ENCODE peak calls at places on chromosomes 1 and 21, in nine cellular contexts. One of them, this sample, is unnamed.

GRCh38 chr1:92965003-92965402 is 3.7 kb upstream of the DIPK1A start:
- DNase-seq in NK-92 treated with Interleukin-12 subunit alpha and Interleukin-12 subunit beta, amount 100 ng/mL, for 24 hours: no peak
- DNase-seq in HEK293T: no peak
- DNase-seq in HTR-8/SVneo: no peak
- DNase-seq in iris pigment epithelial cell: no peak
- DNase-seq in lower lobe of right lung: no peak
- DNase-seq in EL: no peak
- DNase-seq in GM04504: no peak
- DNase-seq in stimulated activated CD4-positive, alpha-beta T cell treated with anti-CD3 and anti-CD28 coated beads, Interleukin-1b, Interleukin-23, amount 100 ng/mL, for 4 hours: no peak
- DNase-seq in this sample: no peak

GRCh38 chr1:36400825-36401601 is 3.3 kb upstream of the LSM10 start:
- DNase-seq in stimulated activated CD4-positive, alpha-beta T cell treated with anti-CD3 and anti-CD28 coated beads, Interleukin-1b, Interleukin-23, amount 100 ng/mL, for 4 hours: no peak
- DNase-seq in HEK293T: no peak
- DNase-seq in lower lobe of right lung: peak; percentile 92
- DNase-seq in HTR-8/SVneo: no peak
- DNase-seq in GM04504: peak; percentile 90
- DNase-seq in EL: no peak
- DNase-seq in iris pigment epithelial cell: no peak
- DNase-seq in NK-92 treated with Interleukin-12 subunit alpha and Interleukin-12 subunit beta, amount 100 ng/mL, for 24 hours: peak; percentile 93
- DNase-seq in this sample: peak; percentile 91

GRCh38 chr21:35338281-35338680 is 289.2 kb upstream of the RUNX1 start:
- DNase-seq in GM04504: no peak
- DNase-seq in iris pigment epithelial cell: no peak
- DNase-seq in HEK293T: no peak
- DNase-seq in HTR-8/SVneo: no peak
- DNase-seq in stimulated activated CD4-positive, alpha-beta T cell treated with anti-CD3 and anti-CD28 coated beads, Interleukin-1b, Interleukin-23, amount 100 ng/mL, for 4 hours: no peak
- DNase-seq in lower lobe of right lung: no peak
- DNase-seq in EL: no peak
- DNase-seq in NK-92 treated with Interleukin-12 subunit alpha and Interleukin-12 subunit beta, amount 100 ng/mL, for 24 hours: no peak
- DNase-seq in this sample: no peak

GRCh38 chr1:165444897-165445370 is at the start of gene RXRG:
- DNase-seq in HTR-8/SVneo: no peak
- DNase-seq in stimulated activated CD4-positive, alpha-beta T cell treated with anti-CD3 and anti-CD28 coated beads, Interleukin-1b, Interleukin-23, amount 100 ng/mL, for 4 hours: no peak
- DNase-seq in lower lobe of right lung: peak; percentile 67
- DNase-seq in GM04504: no peak
- DNase-seq in iris pigment epithelial cell: peak; percentile 6
- DNase-seq in EL: no peak
- DNase-seq in NK-92 treated with Interleukin-12 subunit alpha and Interleukin-12 subunit beta, amount 100 ng/mL, for 24 hours: no peak
- DNase-seq in HEK293T: peak; percentile 60
- DNase-seq in this sample: no peak

GRCh38 chr1:92987462-92987861 is 26.2 kb upstream of the DIPK1A start:
- DNase-seq in NK-92 treated with Interleukin-12 subunit alpha and Interleukin-12 subunit beta, amount 100 ng/mL, for 24 hours: no peak
- DNase-seq in GM04504: no peak
- DNase-seq in EL: no peak
- DNase-seq in stimulated activated CD4-positive, alpha-beta T cell treated with anti-CD3 and anti-CD28 coated beads, Interleukin-1b, Interleukin-23, amount 100 ng/mL, for 4 hours: no peak
- DNase-seq in lower lobe of right lung: no peak
- DNase-seq in HTR-8/SVneo: no peak
- DNase-seq in iris pigment epithelial cell: no peak
- DNase-seq in HEK293T: no peak
- DNase-seq in this sample: no peak

GRCh38 chr1:219126267-219126862 is 47.3 kb upstream of the LYPLAL1 start:
- DNase-seq in GM04504: peak; percentile 44
- DNase-seq in HEK293T: no peak
- DNase-seq in stimulated activated CD4-positive, alpha-beta T cell treated with anti-CD3 and anti-CD28 coated beads, Interleukin-1b, Interleukin-23, amount 100 ng/mL, for 4 hours: no peak
- DNase-seq in HTR-8/SVneo: no peak
- DNase-seq in lower lobe of right lung: no peak
- DNase-seq in NK-92 treated with Interleukin-12 subunit alpha and Interleukin-12 subunit beta, amount 100 ng/mL, for 24 hours: no peak
- DNase-seq in iris pigment epithelial cell: no peak
- DNase-seq in EL: peak; percentile 12
- DNase-seq in this sample: no peak

GRCh38 chr1:72851597-72851996 is 569.3 kb upstream of the NEGR1 start:
- DNase-seq in stimulated activated CD4-positive, alpha-beta T cell treated with anti-CD3 and anti-CD28 coated beads, Interleukin-1b, Interleukin-23, amount 100 ng/mL, for 4 hours: no peak
- DNase-seq in GM04504: no peak
- DNase-seq in HEK293T: no peak
- DNase-seq in HTR-8/SVneo: no peak
- DNase-seq in NK-92 treated with Interleukin-12 subunit alpha and Interleukin-12 subunit beta, amount 100 ng/mL, for 24 hours: no peak
- DNase-seq in EL: no peak
- DNase-seq in iris pigment epithelial cell: no peak
- DNase-seq in lower lobe of right lung: no peak
- DNase-seq in this sample: no peak

GRCh38 chr1:87219626-87220025 is 109.1 kb upstream of the LMO4 start:
- DNase-seq in GM04504: no peak
- DNase-seq in lower lobe of right lung: no peak
- DNase-seq in EL: no peak
- DNase-seq in HEK293T: no peak
- DNase-seq in iris pigment epithelial cell: peak; percentile 45
- DNase-seq in HTR-8/SVneo: no peak
- DNase-seq in stimulated activated CD4-positive, alpha-beta T cell treated with anti-CD3 and anti-CD28 coated beads, Interleukin-1b, Interleukin-23, amount 100 ng/mL, for 4 hours: no peak
- DNase-seq in NK-92 treated with Interleukin-12 subunit alpha and Interleukin-12 subunit beta, amount 100 ng/mL, for 24 hours: no peak
- DNase-seq in this sample: no peak

GRCh38 chr1:56204206-56204605 is 375.2 kb downstream of the PLPP3 start:
- DNase-seq in NK-92 treated with Interleukin-12 subunit alpha and Interleukin-12 subunit beta, amount 100 ng/mL, for 24 hours: no peak
- DNase-seq in stimulated activated CD4-positive, alpha-beta T cell treated with anti-CD3 and anti-CD28 coated beads, Interleukin-1b, Interleukin-23, amount 100 ng/mL, for 4 hours: no peak
- DNase-seq in EL: no peak
- DNase-seq in HEK293T: no peak
- DNase-seq in GM04504: no peak
- DNase-seq in lower lobe of right lung: no peak
- DNase-seq in iris pigment epithelial cell: no peak
- DNase-seq in HTR-8/SVneo: no peak
- DNase-seq in this sample: no peak

GRCh38 chr1:205076245-205076761 is 8.0 kb downstream of the TMEM81 start:
- DNase-seq in HEK293T: no peak
- DNase-seq in EL: no peak
- DNase-seq in GM04504: no peak
- DNase-seq in lower lobe of right lung: no peak
- DNase-seq in iris pigment epithelial cell: no peak
- DNase-seq in stimulated activated CD4-positive, alpha-beta T cell treated with anti-CD3 and anti-CD28 coated beads, Interleukin-1b, Interleukin-23, amount 100 ng/mL, for 4 hours: no peak
- DNase-seq in HTR-8/SVneo: no peak
- DNase-seq in NK-92 treated with Interleukin-12 subunit alpha and Interleukin-12 subunit beta, amount 100 ng/mL, for 24 hours: no peak
- DNase-seq in this sample: no peak

GRCh38 chr1:226111865-226112395 is 49.4 kb downstream of the H3-3A start:
- DNase-seq in GM04504: no peak
- DNase-seq in HTR-8/SVneo: no peak
- DNase-seq in NK-92 treated with Interleukin-12 subunit alpha and Interleukin-12 subunit beta, amount 100 ng/mL, for 24 hours: no peak
- DNase-seq in EL: no peak
- DNase-seq in iris pigment epithelial cell: no peak
- DNase-seq in stimulated activated CD4-positive, alpha-beta T cell treated with anti-CD3 and anti-CD28 coated beads, Interleukin-1b, Interleukin-23, amount 100 ng/mL, for 4 hours: no peak
- DNase-seq in lower lobe of right lung: no peak
- DNase-seq in HEK293T: no peak
- DNase-seq in this sample: no peak

GRCh38 chr21:37490084-37490483 is 123.5 kb downstream of the DYRK1A start:
- DNase-seq in GM04504: no peak
- DNase-seq in EL: no peak
- DNase-seq in HEK293T: no peak
- DNase-seq in stimulated activated CD4-positive, alpha-beta T cell treated with anti-CD3 and anti-CD28 coated beads, Interleukin-1b, Interleukin-23, amount 100 ng/mL, for 4 hours: no peak
- DNase-seq in iris pigment epithelial cell: no peak
- DNase-seq in lower lobe of right lung: no peak
- DNase-seq in HTR-8/SVneo: no peak
- DNase-seq in NK-92 treated with Interleukin-12 subunit alpha and Interleukin-12 subunit beta, amount 100 ng/mL, for 24 hours: no peak
- DNase-seq in this sample: no peak

GRCh38 chr21:35381743-35382310 is 332.7 kb upstream of the RUNX1 start:
- DNase-seq in lower lobe of right lung: no peak
- DNase-seq in stimulated activated CD4-positive, alpha-beta T cell treated with anti-CD3 and anti-CD28 coated beads, Interleukin-1b, Interleukin-23, amount 100 ng/mL, for 4 hours: no peak
- DNase-seq in NK-92 treated with Interleukin-12 subunit alpha and Interleukin-12 subunit beta, amount 100 ng/mL, for 24 hours: no peak
- DNase-seq in EL: no peak
- DNase-seq in HEK293T: no peak
- DNase-seq in GM04504: no peak
- DNase-seq in iris pigment epithelial cell: no peak
- DNase-seq in HTR-8/SVneo: no peak
- DNase-seq in this sample: no peak

GRCh38 chr1:175774921-175775320 is 31.5 kb upstream of the TNR start:
- DNase-seq in GM04504: no peak
- DNase-seq in HTR-8/SVneo: no peak
- DNase-seq in HEK293T: no peak
- DNase-seq in iris pigment epithelial cell: no peak
- DNase-seq in NK-92 treated with Interleukin-12 subunit alpha and Interleukin-12 subunit beta, amount 100 ng/mL, for 24 hours: no peak
- DNase-seq in stimulated activated CD4-positive, alpha-beta T cell treated with anti-CD3 and anti-CD28 coated beads, Interleukin-1b, Interleukin-23, amount 100 ng/mL, for 4 hours: no peak
- DNase-seq in EL: no peak
- DNase-seq in lower lobe of right lung: no peak
- DNase-seq in this sample: no peak

GRCh38 chr1:172003766-172004530 is 162.7 kb downstream of the DNM3 start:
- DNase-seq in stimulated activated CD4-positive, alpha-beta T cell treated with anti-CD3 and anti-CD28 coated beads, Interleukin-1b, Interleukin-23, amount 100 ng/mL, for 4 hours: no peak
- DNase-seq in lower lobe of right lung: no peak
- DNase-seq in iris pigment epithelial cell: peak; percentile 39
- DNase-seq in NK-92 treated with Interleukin-12 subunit alpha and Interleukin-12 subunit beta, amount 100 ng/mL, for 24 hours: no peak
- DNase-seq in HTR-8/SVneo: no peak
- DNase-seq in HEK293T: no peak
- DNase-seq in GM04504: no peak
- DNase-seq in EL: peak; percentile 33
- DNase-seq in this sample: no peak

GRCh38 chr1:100400332-100400933 is 48.1 kb downstream of the CDC14A start:
- DNase-seq in HEK293T: no peak
- DNase-seq in iris pigment epithelial cell: peak; percentile 7
- DNase-seq in lower lobe of right lung: peak; percentile 59
- DNase-seq in HTR-8/SVneo: no peak
- DNase-seq in stimulated activated CD4-positive, alpha-beta T cell treated with anti-CD3 and anti-CD28 coated beads, Interleukin-1b, Interleukin-23, amount 100 ng/mL, for 4 hours: peak; percentile 39
- DNase-seq in EL: no peak
- DNase-seq in NK-92 treated with Interleukin-12 subunit alpha and Interleukin-12 subunit beta, amount 100 ng/mL, for 24 hours: no peak
- DNase-seq in GM04504: no peak
- DNase-seq in this sample: no peak

GRCh38 chr1:22132517-22133235 is 10.2 kb downstream of the WNT4 start:
- DNase-seq in stimulated activated CD4-positive, alpha-beta T cell treated with anti-CD3 and anti-CD28 coated beads, Interleukin-1b, Interleukin-23, amount 100 ng/mL, for 4 hours: no peak
- DNase-seq in NK-92 treated with Interleukin-12 subunit alpha and Interleukin-12 subunit beta, amount 100 ng/mL, for 24 hours: no peak
- DNase-seq in lower lobe of right lung: no peak
- DNase-seq in iris pigment epithelial cell: peak; percentile 59
- DNase-seq in GM04504: peak; percentile 48
- DNase-seq in HEK293T: no peak
- DNase-seq in HTR-8/SVneo: peak; percentile 82
- DNase-seq in EL: peak; percentile 78
- DNase-seq in this sample: peak; percentile 51